ENCODE peak calls at places on chromosomes 2 and 18, in five cellular contexts. E is GM20000, D is brain microvascular endothelial cell, O is tibial nerve, V is activated B cell treated with CpG ODN at 0.5 μM for 24 hours. U is an unnamed sample.

GRCh38 chr2:227853765-227854271 is 17.6 kb upstream of the DAW1 start:
- DNase-seq in D (no peak), V (no peak), O (no peak), E (no peak), U (no peak)

GRCh38 chr2:121897335-121897970 is 142.0 kb downstream of the TSN start:
- DNase-seq in V (no peak), O (no peak), E (peak), D (peak), U (no peak)

GRCh38 chr18:43780782-43781340 is 503.6 kb upstream of the SYT4 start:
- DNase-seq in D (peak), V (no peak), O (no peak), E (no peak), U (no peak)

GRCh38 chr2:58939388-58939787 is 698.3 kb upstream of the FANCL start:
- DNase-seq in V (no peak), E (no peak), D (peak), O (no peak), U (no peak)

GRCh38 chr2:30692829-30693265 is 114.4 kb downstream of the CAPN13 start:
- DNase-seq in D (no peak), O (no peak), E (no peak), V (no peak), U (peak)

GRCh38 chr2:98883780-98884211 is 52.2 kb downstream of the CRACDL start:
- DNase-seq in E (no peak), V (no peak), D (no peak), O (no peak), U (no peak)

GRCh38 chr2:58562281-58562680 is 321.2 kb upstream of the FANCL start:
- DNase-seq in D (no peak), E (no peak), O (no peak), V (no peak), U (no peak)

GRCh38 chr2:240786355-240786841 is 33.6 kb downstream of the KIF1A start:
- DNase-seq in V (no peak), D (no peak), E (no peak), O (no peak), U (no peak)

GRCh38 chr2:23497063-23497462 is 112.1 kb downstream of the KLHL29 start:
- DNase-seq in V (no peak), O (peak), D (peak), E (no peak), U (no peak)

GRCh38 chr2:74896232-74896631 is 62.2 kb upstream of the POLE4 start:
- DNase-seq in E (no peak), V (no peak), O (no peak), D (no peak), U (no peak)

GRCh38 chr2:125581561-125581960 is 1074.4 kb upstream of the GYPC start:
- DNase-seq in O (no peak), V (no peak), D (no peak), E (no peak), U (no peak)

GRCh38 chr18:36314098-36314497 is 16.6 kb downstream of the FHOD3 start:
- DNase-seq in O (peak), E (no peak), V (no peak), D (no peak), U (no peak)

GRCh38 chr2:202043473-202043872 is 9.8 kb downstream of the FZD7 start:
- DNase-seq in D (no peak), E (no peak), V (no peak), O (no peak), U (no peak)

GRCh38 chr2:111184725-111185495 is 64.2 kb downstream of the BCL2L11 start:
- DNase-seq in O (no peak), E (no peak), V (no peak), D (no peak), U (no peak)

GRCh38 chr2:235360446-235360845 is 133.4 kb upstream of the AGAP1 start:
- DNase-seq in E (no peak), D (no peak), V (no peak), O (no peak), U (no peak)

GRCh38 chr2:85057236-85057635 is 76.0 kb upstream of the TCF7L1 start:
- DNase-seq in D (no peak), E (no peak), V (no peak), O (no peak), U (no peak)

GRCh38 chr18:55779711-55780590 is 192.0 kb upstream of the TCF4 start:
- DNase-seq in O (no peak), D (no peak), E (peak), V (peak), U (peak)

GRCh38 chr18:54247488-54248175 is 21.7 kb upstream of the POLI start:
- DNase-seq in V (no peak), E (peak), D (no peak), O (no peak), U (no peak)

GRCh38 chr18:34483198-34483597 is 226.9 kb upstream of the DTNA start:
- DNase-seq in D (no peak), V (no peak), E (no peak), O (no peak), U (no peak)

GRCh38 chr2:172674034-172674967 is 61.3 kb upstream of the RAPGEF4 start:
- DNase-seq in O (no peak), E (peak), D (peak), V (no peak), U (no peak)

GRCh38 chr2:72198532-72199241 is 51.0 kb upstream of the CYP26B1 start:
- DNase-seq in E (no peak), V (no peak), D (peak), O (no peak), U (no peak)

GRCh38 chr2:14137643-14138042 is 494.9 kb upstream of the LRATD1 start:
- DNase-seq in D (no peak), V (no peak), E (peak), O (no peak), U (no peak)

GRCh38 chr2:175055993-175056392 is 50.8 kb upstream of the CHN1 start:
- DNase-seq in V (no peak), D (no peak), E (no peak), O (no peak), U (no peak)

GRCh38 chr2:230925879-230926765 is 1.1 kb upstream of the GPR55 start:
- DNase-seq in D (no peak), O (no peak), V (peak), E (peak), U (no peak)

GRCh38 chr18:50644807-50645206 is 84.9 kb downstream of the MAPK4 start:
- DNase-seq in V (no peak), D (no peak), E (no peak), O (no peak), U (no peak)

GRCh38 chr2:203900298-203900697 is 32.7 kb downstream of the CTLA4 start:
- DNase-seq in E (no peak), V (no peak), O (no peak), D (no peak), U (no peak)

GRCh38 chr2:159711562-159712193 is 628 bp upstream of the MARCHF7 start:
- DNase-seq in D (peak), E (no peak), O (no peak), V (no peak), U (no peak)

GRCh38 chr2:144510206-144510991 is 9.5 kb downstream of the ZEB2 start:
- DNase-seq in D (peak), V (no peak), E (peak), O (no peak), U (no peak)

GRCh38 chr2:235856151-235856819 is 311.9 kb downstream of the GBX2 start:
- DNase-seq in O (no peak), E (no peak), V (no peak), D (no peak), U (no peak)

GRCh38 chr2:214139630-214140284 is 271.1 kb upstream of the VWC2L start:
- DNase-seq in O (no peak), D (no peak), E (no peak), V (no peak), U (no peak)

GRCh38 chr2:136448435-136448834 is 316.9 kb upstream of the THSD7B start:
- DNase-seq in E (no peak), O (no peak), D (no peak), V (no peak), U (no peak)

GRCh38 chr18:74314759-74315463 is 728 bp upstream of the C18orf63 start:
- DNase-seq in V (no peak), D (no peak), O (no peak), E (no peak), U (no peak)

GRCh38 chr2:170039401-170040172 is 138.4 kb upstream of the MYO3B start:
- DNase-seq in E (no peak), D (no peak), O (no peak), V (no peak), U (no peak)

GRCh38 chr2:45494275-45494977 is 116.6 kb downstream of the SRBD1 start:
- DNase-seq in O (peak), V (no peak), D (peak), E (peak), U (no peak)

GRCh38 chr2:191638079-191638801 is 39.7 kb upstream of the NABP1 start:
- DNase-seq in O (no peak), E (no peak), D (no peak), V (no peak), U (no peak)

GRCh38 chr18:72941001-72941400 is 73.2 kb upstream of the NETO1 start:
- DNase-seq in D (no peak), V (no peak), E (no peak), O (no peak), U (no peak)

GRCh38 chr2:119290859-119291587 is 67.4 kb downstream of the STEAP3 start:
- DNase-seq in D (peak), O (no peak), E (peak), V (peak), U (peak)

GRCh38 chr18:63783394-63783793 is 8.2 kb downstream of the SERPINB7 start:
- DNase-seq in D (no peak), E (no peak), O (no peak), V (no peak), U (no peak)

DNA sequence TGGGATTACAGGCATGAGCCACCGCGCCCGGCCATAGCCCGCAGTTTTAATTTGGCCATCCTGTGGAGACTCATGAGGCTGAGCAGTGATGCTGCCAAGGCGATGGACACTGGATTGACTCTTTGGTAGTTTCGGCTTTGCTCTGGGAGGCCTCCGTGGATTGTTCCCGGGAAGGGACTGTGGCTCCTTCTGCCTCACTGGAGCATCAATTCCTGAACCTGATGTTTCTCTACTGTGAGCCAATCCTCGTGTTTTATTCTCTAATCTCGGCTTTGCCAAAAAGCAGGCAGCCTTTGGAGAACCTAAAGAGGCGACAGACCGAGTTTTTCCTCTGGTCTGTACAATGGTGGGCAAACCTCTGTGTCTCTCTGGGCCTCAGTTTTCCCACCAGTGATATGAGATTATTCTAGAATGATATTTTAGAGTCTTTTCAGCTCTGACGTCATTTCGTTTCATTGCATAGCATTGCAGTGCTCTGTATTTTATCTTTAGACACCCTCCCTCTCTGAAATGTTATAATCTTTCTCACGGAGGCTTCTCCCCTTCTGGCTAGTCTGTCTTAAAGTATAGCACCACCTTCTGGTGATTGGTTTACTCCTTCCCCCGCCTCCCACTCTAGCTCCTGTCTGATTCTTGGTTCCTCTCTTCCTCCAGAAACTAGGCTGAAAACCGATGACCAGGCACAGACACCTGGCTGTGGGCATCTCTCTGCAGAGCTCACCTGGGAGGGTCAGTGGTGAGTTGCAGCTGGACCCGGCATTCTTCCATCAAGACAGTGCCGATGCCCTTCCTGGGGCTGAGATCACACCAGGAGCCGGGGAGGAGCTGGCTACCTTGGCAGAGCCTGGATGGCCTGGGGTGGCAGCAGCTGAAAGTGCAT is 341.3 kb downstream of the MYCN start:
- DNase-seq in V (no peak), D (no peak), E (peak), O (peak), U (no peak)
- TF ChIP-seq CTCF in V (no peak), D (peak), E (no peak), O (peak), U (peak)

GRCh38 chr2:162344617-162344950 is 652 bp downstream of the GCA start:
- DNase-seq in O (no peak), V (no peak), E (no peak), D (peak), U (no peak)

GRCh38 chr2:162343492-162343823 is 474 bp upstream of the GCA start:
- DNase-seq in O (no peak), E (no peak), V (no peak), D (no peak), U (no peak)

GRCh38 chr2:162342841-162343240 is 1.1 kb upstream of the GCA start:
- DNase-seq in D (no peak), O (no peak), E (no peak), V (no peak), U (no peak)

GRCh38 chr2:162343824-162344616 is at the start of gene GCA:
- DNase-seq in D (peak), E (peak), V (peak), O (peak), U (peak)

DNA sequence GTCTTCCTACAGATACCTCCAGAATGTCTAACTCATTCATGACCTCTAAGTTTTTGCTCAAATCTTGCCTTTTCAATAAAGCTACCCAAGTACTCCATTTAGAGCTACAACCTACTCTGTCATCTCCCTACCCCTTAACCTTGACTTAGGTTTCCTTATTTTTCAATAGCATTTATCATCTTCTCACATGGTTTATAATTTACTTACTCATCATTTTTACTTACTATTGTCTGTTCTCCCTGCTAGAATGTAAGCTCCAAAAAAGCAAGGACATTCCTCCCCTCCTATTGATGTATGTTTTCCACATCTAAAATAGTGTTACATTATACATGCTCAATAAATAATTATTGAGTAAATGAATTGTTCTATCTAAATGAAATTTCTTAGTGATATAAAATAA is 3.1 kb upstream of the GCA start:
- DNase-seq in E (no peak), O (no peak), V (no peak), D (no peak), U (no peak)
- TF ChIP-seq CTCF in E (no peak), O (no peak), V (no peak), D (no peak), U (no peak)

GRCh38 chr2:232385660-232386489 is 7.3 kb downstream of the ALPP start:
- DNase-seq in E (no peak), D (peak), V (no peak), O (no peak), U (no peak)
- TF ChIP-seq CTCF in E (no peak), D (no peak), V (no peak), O (no peak), U (no peak)

DNA sequence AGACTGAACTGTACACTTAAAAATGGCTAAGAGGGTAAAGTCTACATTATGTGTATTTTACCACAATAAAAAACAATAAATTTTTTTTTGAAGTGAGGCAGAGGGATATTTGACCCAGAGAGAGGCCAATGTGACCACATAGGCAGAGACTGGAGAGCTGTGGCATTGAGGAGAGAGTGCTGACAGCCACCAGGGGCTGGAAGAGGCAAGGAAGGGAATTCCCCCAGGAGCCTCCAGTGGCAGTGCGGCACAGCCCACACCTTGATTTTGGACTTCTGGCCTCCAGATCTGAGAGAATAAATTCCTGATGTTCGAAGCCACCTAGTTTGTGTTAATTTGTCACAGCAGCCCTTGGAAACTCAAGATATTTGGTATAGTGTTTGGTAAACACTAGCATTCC is 22.7 kb downstream of the ANKRD29 start:
- DNase-seq in D (no peak), E (no peak), O (no peak), V (no peak), U (no peak)
- TF ChIP-seq CTCF in D (peak), E (no peak), O (no peak), V (no peak), U (no peak)

GRCh38 chr18:57135705-57136104 is 11.2 kb upstream of the BOD1L2 start:
- DNase-seq in D (no peak), V (no peak), O (no peak), E (no peak), U (no peak)
- TF ChIP-seq CTCF in D (peak), V (no peak), O (no peak), E (no peak), U (no peak)

GRCh38 chr2:112724611-112725525 is 4.0 kb downstream of the NT5DC4 start:
- DNase-seq in E (peak), V (no peak), O (no peak), D (no peak), U (no peak)
- TF ChIP-seq CTCF in E (peak), V (no peak), O (no peak), D (peak), U (no peak)

DNA sequence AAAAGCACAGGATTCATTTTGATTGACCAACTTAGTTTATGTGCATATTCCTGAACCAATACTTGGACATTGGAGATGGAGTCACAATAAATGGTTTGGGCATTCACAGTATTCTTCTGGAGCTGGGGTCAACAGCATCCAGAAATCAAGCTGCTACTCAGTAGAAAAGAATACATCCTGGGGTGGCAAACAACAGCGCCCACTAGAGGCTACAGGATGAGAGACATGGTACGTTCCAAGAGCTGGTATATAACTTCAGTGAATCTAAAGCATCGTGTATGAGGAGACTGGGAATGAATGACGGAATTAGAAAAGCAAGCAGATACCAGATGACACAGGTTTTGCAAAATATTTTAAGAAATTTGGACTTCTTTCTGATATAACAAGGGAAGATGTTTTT is 142.9 kb upstream of the FIGN start:
- DNase-seq in D (peak), V (no peak), O (no peak), E (no peak), U (no peak)
- TF ChIP-seq CTCF in D (peak), V (no peak), O (no peak), E (peak), U (peak)

GRCh38 chr2:80326861-80327260 is 22.3 kb upstream of the LRRTM1 start:
- DNase-seq in V (no peak), D (no peak), O (no peak), E (no peak), U (no peak)

GRCh38 chr2:80326214-80326613 is 21.7 kb upstream of the LRRTM1 start:
- DNase-seq in E (no peak), O (no peak), D (no peak), V (no peak), U (no peak)

GRCh38 chr2:80331025-80331424 is 26.5 kb upstream of the LRRTM1 start:
- DNase-seq in V (no peak), O (no peak), E (no peak), D (no peak), U (no peak)

GRCh38 chr2:80329491-80329890 is 24.9 kb upstream of the LRRTM1 start:
- DNase-seq in E (no peak), O (no peak), V (no peak), D (no peak), U (no peak)

GRCh38 chr2:80328033-80328635 is 23.6 kb upstream of the LRRTM1 start:
- DNase-seq in D (no peak), E (no peak), O (no peak), V (no peak), U (no peak)
- TF ChIP-seq CTCF in D (no peak), E (no peak), O (no peak), V (no peak), U (no peak)

U was measured in mesothelial cell of epicardium.